ENCODE peak calls at places on chromosomes 6 and 20, in nine cellular contexts. One of them, this sample, is unnamed.

GRCh38 chr20:14865731-14866130 is 528.3 kb upstream of the FLRT3 start:
- DNase-seq in colonic mucosa: no peak
- DNase-seq in neural progenitor cell: no peak
- DNase-seq in MM.1S: peak
- DNase-seq in mammary epithelial cell: no peak
- DNase-seq in adipocyte: no peak
- DNase-seq in HCT116: no peak
- DNase-seq in fibroblast of lung: no peak
- DNase-seq in GM23248: no peak
- DNase-seq in this sample: no peak

GRCh38 chr6:74068945-74069570 is 373.1 kb downstream of the CD109 start:
- DNase-seq in fibroblast of lung: peak
- DNase-seq in MM.1S: no peak
- DNase-seq in HCT116: no peak
- DNase-seq in GM23248: peak
- DNase-seq in colonic mucosa: no peak
- DNase-seq in adipocyte: peak
- DNase-seq in neural progenitor cell: no peak
- DNase-seq in mammary epithelial cell: no peak
- DNase-seq in this sample: no peak

GRCh38 chr6:68044264-68044663 is 590.8 kb upstream of the ADGRB3 start:
- DNase-seq in adipocyte: no peak
- DNase-seq in colonic mucosa: no peak
- DNase-seq in GM23248: no peak
- DNase-seq in mammary epithelial cell: no peak
- DNase-seq in MM.1S: no peak
- DNase-seq in neural progenitor cell: no peak
- DNase-seq in fibroblast of lung: no peak
- DNase-seq in HCT116: no peak
- DNase-seq in this sample: no peak

GRCh38 chr20:26209171-26209941 is 512.7 kb upstream of the ZNF337 start:
- DNase-seq in fibroblast of lung: no peak
- DNase-seq in colonic mucosa: no peak
- DNase-seq in mammary epithelial cell: peak
- DNase-seq in adipocyte: no peak
- DNase-seq in HCT116: no peak
- DNase-seq in MM.1S: no peak
- DNase-seq in neural progenitor cell: peak
- DNase-seq in GM23248: peak
- DNase-seq in this sample: no peak

GRCh38 chr6:5379647-5380242 is 118.4 kb downstream of the FARS2 start:
- DNase-seq in HCT116: peak
- DNase-seq in mammary epithelial cell: no peak
- DNase-seq in MM.1S: peak
- DNase-seq in colonic mucosa: peak
- DNase-seq in fibroblast of lung: peak
- DNase-seq in GM23248: peak
- DNase-seq in adipocyte: peak
- DNase-seq in neural progenitor cell: peak
- DNase-seq in this sample: peak

GRCh38 chr20:10762216-10762615 is 88.4 kb upstream of the JAG1 start:
- DNase-seq in mammary epithelial cell: no peak
- DNase-seq in neural progenitor cell: no peak
- DNase-seq in colonic mucosa: no peak
- DNase-seq in GM23248: no peak
- DNase-seq in adipocyte: no peak
- DNase-seq in MM.1S: no peak
- DNase-seq in fibroblast of lung: no peak
- DNase-seq in HCT116: no peak
- DNase-seq in this sample: no peak

GRCh38 chr20:60086936-60087562 is 128.8 kb downstream of the CDH26 start:
- DNase-seq in colonic mucosa: no peak
- DNase-seq in MM.1S: no peak
- DNase-seq in HCT116: no peak
- DNase-seq in mammary epithelial cell: peak
- DNase-seq in GM23248: peak
- DNase-seq in neural progenitor cell: no peak
- DNase-seq in fibroblast of lung: no peak
- DNase-seq in adipocyte: no peak
- DNase-seq in this sample: no peak

GRCh38 chr6:51489133-51489532 is 598.3 kb downstream of the PKHD1 start:
- DNase-seq in colonic mucosa: no peak
- DNase-seq in GM23248: no peak
- DNase-seq in MM.1S: no peak
- DNase-seq in fibroblast of lung: no peak
- DNase-seq in neural progenitor cell: no peak
- DNase-seq in HCT116: no peak
- DNase-seq in mammary epithelial cell: no peak
- DNase-seq in adipocyte: no peak
- DNase-seq in this sample: no peak

GRCh38 chr6:90087103-90087833 is 193.0 kb downstream of the GJA10 start:
- DNase-seq in GM23248: peak
- DNase-seq in mammary epithelial cell: peak
- DNase-seq in adipocyte: no peak
- DNase-seq in MM.1S: no peak
- DNase-seq in neural progenitor cell: no peak
- DNase-seq in HCT116: no peak
- DNase-seq in colonic mucosa: no peak
- DNase-seq in fibroblast of lung: peak
- DNase-seq in this sample: no peak

GRCh38 chr6:9890469-9890868 is 524.4 kb downstream of the TFAP2A start:
- DNase-seq in HCT116: no peak
- DNase-seq in adipocyte: no peak
- DNase-seq in colonic mucosa: no peak
- DNase-seq in MM.1S: no peak
- DNase-seq in fibroblast of lung: no peak
- DNase-seq in neural progenitor cell: no peak
- DNase-seq in mammary epithelial cell: no peak
- DNase-seq in GM23248: no peak
- DNase-seq in this sample: no peak

GRCh38 chr20:62627901-62628612 is 14.2 kb upstream of the SLCO4A1 start:
- DNase-seq in colonic mucosa: no peak
- DNase-seq in MM.1S: no peak
- DNase-seq in HCT116: no peak
- DNase-seq in mammary epithelial cell: no peak
- DNase-seq in adipocyte: peak
- DNase-seq in fibroblast of lung: peak
- DNase-seq in neural progenitor cell: no peak
- DNase-seq in GM23248: peak
- DNase-seq in this sample: no peak

GRCh38 chr6:53651764-53652401 is 13.7 kb downstream of the KLHL31 start:
- DNase-seq in HCT116: peak
- DNase-seq in colonic mucosa: peak
- DNase-seq in fibroblast of lung: peak
- DNase-seq in MM.1S: peak
- DNase-seq in adipocyte: peak
- DNase-seq in GM23248: peak
- DNase-seq in neural progenitor cell: peak
- DNase-seq in mammary epithelial cell: peak
- DNase-seq in this sample: peak

GRCh38 chr6:32178547-32179440 is 589 bp downstream of the RNF5 start:
- DNase-seq in colonic mucosa: no peak
- DNase-seq in mammary epithelial cell: no peak
- DNase-seq in GM23248: peak
- DNase-seq in adipocyte: peak
- DNase-seq in MM.1S: no peak
- DNase-seq in HCT116: no peak
- DNase-seq in neural progenitor cell: no peak
- DNase-seq in fibroblast of lung: no peak
- DNase-seq in this sample: no peak

GRCh38 chr6:10383312-10384063 is 31.4 kb downstream of the TFAP2A start:
- DNase-seq in MM.1S: peak
- DNase-seq in neural progenitor cell: peak
- DNase-seq in adipocyte: peak
- DNase-seq in colonic mucosa: no peak
- DNase-seq in mammary epithelial cell: peak
- DNase-seq in GM23248: no peak
- DNase-seq in HCT116: peak
- DNase-seq in fibroblast of lung: no peak
- DNase-seq in this sample: no peak

GRCh38 chr6:81689580-81689979 is 62.9 kb downstream of the TENT5A start:
- DNase-seq in MM.1S: no peak
- DNase-seq in fibroblast of lung: no peak
- DNase-seq in colonic mucosa: no peak
- DNase-seq in GM23248: no peak
- DNase-seq in neural progenitor cell: no peak
- DNase-seq in adipocyte: no peak
- DNase-seq in HCT116: no peak
- DNase-seq in mammary epithelial cell: no peak
- DNase-seq in this sample: no peak

GRCh38 chr6:22536111-22536510 is 33.3 kb upstream of the HDGFL1 start:
- DNase-seq in HCT116: no peak
- DNase-seq in GM23248: no peak
- DNase-seq in mammary epithelial cell: no peak
- DNase-seq in adipocyte: no peak
- DNase-seq in neural progenitor cell: no peak
- DNase-seq in colonic mucosa: no peak
- DNase-seq in fibroblast of lung: no peak
- DNase-seq in MM.1S: no peak
- DNase-seq in this sample: no peak

GRCh38 chr6:144782634-144783033 is 497.5 kb downstream of the UTRN start:
- DNase-seq in HCT116: no peak
- DNase-seq in MM.1S: no peak
- DNase-seq in mammary epithelial cell: no peak
- DNase-seq in neural progenitor cell: no peak
- DNase-seq in colonic mucosa: no peak
- DNase-seq in adipocyte: no peak
- DNase-seq in fibroblast of lung: no peak
- DNase-seq in GM23248: no peak
- DNase-seq in this sample: no peak

GRCh38 chr6:27883136-27883535 is 29.1 kb downstream of the OR2B2 start:
- DNase-seq in fibroblast of lung: no peak
- DNase-seq in neural progenitor cell: no peak
- DNase-seq in HCT116: no peak
- DNase-seq in colonic mucosa: no peak
- DNase-seq in MM.1S: no peak
- DNase-seq in mammary epithelial cell: no peak
- DNase-seq in GM23248: no peak
- DNase-seq in adipocyte: no peak
- DNase-seq in this sample: no peak

GRCh38 chr6:136921521-136921935 is 573 bp upstream of the SLC35D3 start:
- DNase-seq in mammary epithelial cell: no peak
- DNase-seq in neural progenitor cell: peak
- DNase-seq in adipocyte: peak
- DNase-seq in GM23248: peak
- DNase-seq in colonic mucosa: no peak
- DNase-seq in MM.1S: no peak
- DNase-seq in HCT116: no peak
- DNase-seq in fibroblast of lung: no peak
- DNase-seq in this sample: no peak

GRCh38 chr6:143111443-143111842 is 50.8 kb downstream of the AIG1 start:
- DNase-seq in fibroblast of lung: no peak
- DNase-seq in colonic mucosa: no peak
- DNase-seq in neural progenitor cell: no peak
- DNase-seq in adipocyte: no peak
- DNase-seq in MM.1S: no peak
- DNase-seq in mammary epithelial cell: no peak
- DNase-seq in GM23248: no peak
- DNase-seq in HCT116: no peak
- DNase-seq in this sample: no peak

GRCh38 chr6:46954819-46955520 is 33.2 kb upstream of the ADGRF5 start:
- DNase-seq in neural progenitor cell: no peak
- DNase-seq in MM.1S: no peak
- DNase-seq in GM23248: no peak
- DNase-seq in adipocyte: no peak
- DNase-seq in colonic mucosa: no peak
- DNase-seq in fibroblast of lung: no peak
- DNase-seq in HCT116: no peak
- DNase-seq in mammary epithelial cell: peak
- DNase-seq in this sample: no peak
- H3K4me3 ChIP-seq in neural progenitor cell: no peak
- H3K4me3 ChIP-seq in MM.1S: no peak
- H3K4me3 ChIP-seq in GM23248: no peak
- H3K4me3 ChIP-seq in adipocyte: no peak
- H3K4me3 ChIP-seq in colonic mucosa: no peak
- H3K4me3 ChIP-seq in fibroblast of lung: no peak
- H3K4me3 ChIP-seq in HCT116: no peak
- H3K4me3 ChIP-seq in mammary epithelial cell: no peak
- H3K4me3 ChIP-seq in this sample: no peak

GRCh38 chr20:51463560-51463959 is 79.0 kb downstream of the NFATC2 start:
- DNase-seq in mammary epithelial cell: no peak
- DNase-seq in neural progenitor cell: no peak
- DNase-seq in fibroblast of lung: no peak
- DNase-seq in HCT116: no peak
- DNase-seq in colonic mucosa: no peak
- DNase-seq in GM23248: no peak
- DNase-seq in MM.1S: no peak
- DNase-seq in adipocyte: no peak
- DNase-seq in this sample: no peak
- H3K9ac ChIP-seq in mammary epithelial cell: no peak
- H3K9ac ChIP-seq in neural progenitor cell: no peak
- H3K9ac ChIP-seq in fibroblast of lung: no peak
- H3K9ac ChIP-seq in HCT116: no peak
- H3K9ac ChIP-seq in colonic mucosa: no peak
- H3K9ac ChIP-seq in GM23248: no peak
- H3K9ac ChIP-seq in MM.1S: no peak
- H3K9ac ChIP-seq in adipocyte: no peak
- H3K9ac ChIP-seq in this sample: no peak

DNA sequence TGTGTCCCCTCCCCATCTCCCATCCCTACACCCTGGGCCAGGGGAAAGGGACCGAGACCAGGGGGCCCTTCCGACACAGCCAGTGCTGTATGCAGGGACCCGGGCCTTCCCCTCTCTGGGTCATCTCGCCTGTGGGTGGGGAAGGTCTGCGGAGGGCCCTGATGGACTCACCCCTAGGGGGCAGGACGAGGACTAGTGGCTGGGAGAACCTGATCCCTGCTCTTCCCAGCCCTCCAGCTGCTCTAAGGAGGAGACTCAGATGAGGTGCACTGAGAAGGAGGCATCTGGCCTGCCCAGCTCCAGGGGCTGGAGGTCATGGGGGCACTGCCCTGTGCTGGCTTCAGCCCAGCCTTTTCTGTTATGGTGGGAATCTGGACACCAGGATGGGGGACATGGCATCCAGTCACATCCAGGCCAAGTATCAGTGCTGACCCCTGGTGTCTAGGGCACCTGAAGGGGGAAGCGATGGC is 735 bp downstream of the MYL9 start:
- DNase-seq in GM23248: peak
- DNase-seq in adipocyte: peak
- DNase-seq in fibroblast of lung: peak
- DNase-seq in MM.1S: no peak
- DNase-seq in mammary epithelial cell: no peak
- DNase-seq in colonic mucosa: peak
- DNase-seq in HCT116: peak
- DNase-seq in neural progenitor cell: peak
- DNase-seq in this sample: peak
- H3K4me3 ChIP-seq in GM23248: peak
- H3K4me3 ChIP-seq in adipocyte: peak
- H3K4me3 ChIP-seq in fibroblast of lung: peak
- H3K4me3 ChIP-seq in MM.1S: no peak
- H3K4me3 ChIP-seq in mammary epithelial cell: peak
- H3K4me3 ChIP-seq in colonic mucosa: peak
- H3K4me3 ChIP-seq in HCT116: peak
- H3K4me3 ChIP-seq in neural progenitor cell: peak
- H3K4me3 ChIP-seq in this sample: peak

DNA sequence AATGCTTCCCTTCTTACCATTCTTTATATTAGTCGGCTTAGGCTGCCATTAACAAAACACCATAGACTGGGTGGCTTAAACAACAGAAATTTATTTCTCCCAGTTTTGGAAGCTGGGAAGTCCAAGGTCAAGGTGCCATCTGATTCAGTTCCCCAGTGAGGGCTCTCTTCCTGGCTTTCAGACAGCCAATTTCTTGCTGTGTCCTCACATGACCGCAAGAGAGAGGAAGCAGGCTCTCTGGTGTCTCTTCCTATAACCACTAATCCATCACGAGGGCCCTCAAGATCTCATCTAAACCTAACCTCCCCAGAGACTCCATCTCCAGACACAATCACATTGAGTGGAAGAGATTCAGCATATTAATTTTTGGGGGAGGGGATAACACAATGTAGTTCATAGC is 193.0 kb upstream of the SGK1 start:
- DNase-seq in neural progenitor cell: no peak
- DNase-seq in MM.1S: no peak
- DNase-seq in adipocyte: no peak
- DNase-seq in colonic mucosa: no peak
- DNase-seq in mammary epithelial cell: no peak
- DNase-seq in HCT116: no peak
- DNase-seq in GM23248: no peak
- DNase-seq in fibroblast of lung: no peak
- DNase-seq in this sample: no peak
- H3K9ac ChIP-seq in neural progenitor cell: no peak
- H3K9ac ChIP-seq in MM.1S: no peak
- H3K9ac ChIP-seq in adipocyte: no peak
- H3K9ac ChIP-seq in colonic mucosa: no peak
- H3K9ac ChIP-seq in mammary epithelial cell: no peak
- H3K9ac ChIP-seq in HCT116: no peak
- H3K9ac ChIP-seq in GM23248: no peak
- H3K9ac ChIP-seq in fibroblast of lung: no peak
- H3K9ac ChIP-seq in this sample: no peak

This sample was measured in NT2/D1.